ENCODE peak calls at places on chromosome 1, in six cellular contexts. I is GM12878, X is HepG2, F is HCT116, U is K562, O is H1. E is an unnamed sample.

GRCh38 chr1:29960906-29961675 is 724.8 kb downstream of the PTPRU start:
- DNase-seq in F (no peak), X (no peak), U (no peak), I (no peak), O (no peak), E (no peak)

GRCh38 chr1:61084560-61084991 is 2.2 kb downstream of the NFIA start:
- DNase-seq in X (no peak), U (no peak), O (no peak), F (no peak), I (no peak), E (no peak)

GRCh38 chr1:236982380-236982779 is 21.9 kb downstream of the MT1HL1 start:
- DNase-seq in U (no peak), I (no peak), F (no peak), X (no peak), O (no peak), E (no peak)

GRCh38 chr1:225926551-225927113 is 2.6 kb upstream of the PYCR2 start:
- DNase-seq in I (no peak), X (no peak), U (no peak), O (no peak), F (no peak), E (no peak)

GRCh38 chr1:119327436-119328155 is 41.0 kb upstream of the HAO2 start:
- DNase-seq in I (no peak), O (peak; percentile 81), U (no peak), X (peak; percentile 50), F (no peak), E (no peak)

GRCh38 chr1:92105546-92106081 is 25.5 kb downstream of the BTBD8 start:
- DNase-seq in U (no peak), F (no peak), O (no peak), I (no peak), X (no peak), E (no peak)

GRCh38 chr1:201436461-201436860 is 14.9 kb upstream of the TNNI1 start:
- DNase-seq in U (peak; percentile 56), O (peak; percentile 63), I (no peak), X (peak; percentile 36), F (peak; percentile 56), E (no peak)

GRCh38 chr1:202216691-202217090 is 23.1 kb downstream of the LGR6 start:
- DNase-seq in O (no peak), U (no peak), I (no peak), F (no peak), X (no peak), E (no peak)

GRCh38 chr1:219580019-219580676 is 32.8 kb downstream of the ZC3H11B start:
- DNase-seq in I (no peak), F (no peak), U (no peak), O (no peak), X (no peak), E (no peak)

GRCh38 chr1:187491082-187491720 is 662.5 kb downstream of the PLA2G4A start:
- DNase-seq in F (no peak), U (no peak), O (no peak), I (no peak), X (peak; percentile 45), E (no peak)
- TF ChIP-seq YY1 in F (no peak), U (no peak), O (no peak), I (no peak), X (no peak), E (no peak)

GRCh38 chr1:45892068-45892785 is 88.8 kb downstream of the MAST2 start:
- DNase-seq in F (peak; percentile 93), I (no peak), U (no peak), O (no peak), X (peak; percentile 87), E (no peak)
- TF ChIP-seq ZNF274 in F (no peak), I (no peak), U (no peak), O (no peak), X (no peak), E (no peak)

GRCh38 chr1:204294371-204294770 is 65.4 kb downstream of the PLEKHA6 start:
- DNase-seq in O (no peak), U (no peak), F (no peak), I (no peak), X (peak; percentile 44), E (no peak)
- TF ChIP-seq YY1 in O (no peak), U (no peak), F (no peak), I (no peak), X (no peak), E (no peak)

DNA sequence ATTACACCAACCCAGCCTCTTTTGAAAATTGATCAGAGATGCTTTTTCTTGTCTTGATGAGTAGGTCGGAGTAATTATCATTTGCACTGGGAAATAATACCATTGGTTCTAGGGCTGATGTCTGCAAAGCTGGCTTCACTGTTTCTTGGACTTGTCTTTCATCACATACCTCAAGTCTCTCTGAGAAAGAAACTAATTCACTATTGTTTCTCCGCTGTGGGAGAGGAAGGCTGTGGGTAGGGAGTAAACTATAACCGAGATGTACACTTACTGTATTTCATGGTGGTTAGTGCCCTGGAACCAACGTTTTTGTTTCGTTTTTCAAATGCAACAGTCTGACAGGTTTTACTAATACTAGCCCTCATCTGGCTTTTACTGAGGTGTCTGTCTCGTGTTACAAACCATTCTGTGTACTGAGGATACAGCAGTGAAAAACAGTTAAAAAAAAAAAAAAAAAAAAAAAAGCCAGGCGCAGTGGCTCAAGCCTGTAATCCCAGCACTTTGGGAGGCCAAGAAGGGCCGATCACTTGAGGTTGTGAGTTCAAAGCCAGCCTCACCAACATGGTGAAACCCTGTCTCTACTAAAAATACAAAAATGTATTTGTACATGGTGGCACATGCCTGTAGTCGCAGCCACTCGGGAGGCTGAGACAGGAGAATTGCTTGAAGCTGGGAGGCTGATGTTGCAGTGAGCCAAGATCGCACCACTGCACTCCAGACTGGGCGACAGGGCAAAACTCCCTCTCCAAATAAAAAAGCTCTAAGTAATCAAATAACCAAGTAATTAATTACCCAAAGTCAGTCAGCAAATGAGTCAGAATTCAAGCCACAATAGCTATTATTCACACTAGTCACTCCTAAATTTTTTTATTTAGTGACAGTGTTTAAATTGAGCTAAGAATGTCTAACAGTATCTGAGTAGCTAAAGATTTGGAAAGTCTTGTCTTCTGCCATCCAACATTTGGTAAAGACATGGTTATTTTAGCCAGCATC is 23.3 kb downstream of the TOMM20 start:
- DNase-seq in X (no peak), U (no peak), O (peak; percentile 43), I (peak; percentile 86), F (no peak), E (no peak)
- TF ChIP-seq ZNF274 in X (no peak), U (no peak), O (no peak), I (no peak), F (no peak), E (no peak)

GRCh38 chr1:244280221-244280620 is 171.5 kb downstream of the ADSS2 start:
- DNase-seq in X (no peak), O (no peak), U (no peak), F (no peak), I (no peak), E (no peak)
- TF ChIP-seq YY1 in X (no peak), O (no peak), U (no peak), F (no peak), I (no peak), E (no peak)

E was measured in NT2/D1.